ENCODE peak calls at places on chromosomes 13 and 19, in six cellular contexts. I is HCT116, J is K562, D is SK-N-SH, P is H1, O is HepG2. Q is an unnamed sample.

GRCh38 chr13:36418022-36418805 is 14.1 kb upstream of the CCNA1 start:
- DNase-seq in P (no peak), D (no peak), J (no peak), O (no peak), I (no peak), Q (no peak)

GRCh38 chr13:46119883-46120614 is 15.2 kb upstream of the CPB2 start:
- DNase-seq in I (peak), J (peak), P (no peak), O (no peak), D (no peak), Q (no peak)

GRCh38 chr19:5108866-5109265 is 140.0 kb downstream of the KDM4B start:
- DNase-seq in J (no peak), I (no peak), D (no peak), O (no peak), P (no peak), Q (no peak)

GRCh38 chr13:110337287-110337686 is 30.2 kb downstream of the COL4A2 start:
- DNase-seq in I (no peak), O (no peak), J (no peak), P (no peak), D (no peak), Q (no peak)

GRCh38 chr19:3184847-3185481 is 766 bp upstream of the NCLN start:
- DNase-seq in O (no peak), I (no peak), J (peak), D (peak), P (no peak), Q (no peak)

GRCh38 chr19:43372462-43372861 is 19.0 kb downstream of the CD177 start:
- DNase-seq in D (no peak), I (no peak), J (no peak), O (no peak), P (no peak), Q (no peak)

GRCh38 chr13:34671136-34671535 is 270.9 kb upstream of the NBEA start:
- DNase-seq in I (no peak), O (no peak), D (no peak), J (no peak), P (no peak), Q (no peak)

GRCh38 chr19:20558011-20558410 is 7.6 kb downstream of the ZNF737 start:
- DNase-seq in O (no peak), J (no peak), D (no peak), P (peak), I (no peak), Q (peak)

GRCh38 chr13:92074658-92075057 is 676.2 kb downstream of the GPC5 start:
- DNase-seq in I (no peak), D (peak), P (no peak), O (peak), J (no peak), Q (peak)

GRCh38 chr13:37769078-37769477 is 100.5 kb downstream of the TRPC4 start:
- DNase-seq in O (peak), P (no peak), J (no peak), D (no peak), I (no peak), Q (no peak)
- TF ChIP-seq JUND in O (no peak), P (no peak), J (no peak), D (no peak), I (no peak), Q (no peak)

GRCh38 chr13:40074338-40074737 is 418.9 kb downstream of the COG6 start:
- DNase-seq in I (no peak), P (no peak), J (no peak), D (no peak), O (no peak), Q (no peak)

GRCh38 chr13:40080676-40081075 is 425.2 kb downstream of the COG6 start:
- DNase-seq in D (no peak), J (no peak), P (no peak), O (no peak), I (no peak), Q (no peak)

GRCh38 chr13:40079721-40080120 is 424.3 kb downstream of the COG6 start:
- DNase-seq in D (no peak), P (no peak), O (no peak), I (no peak), J (no peak), Q (no peak)

GRCh38 chr13:40077396-40078027 is 422.1 kb downstream of the COG6 start:
- DNase-seq in D (no peak), I (no peak), O (no peak), J (no peak), P (no peak), Q (no peak)

DNA sequence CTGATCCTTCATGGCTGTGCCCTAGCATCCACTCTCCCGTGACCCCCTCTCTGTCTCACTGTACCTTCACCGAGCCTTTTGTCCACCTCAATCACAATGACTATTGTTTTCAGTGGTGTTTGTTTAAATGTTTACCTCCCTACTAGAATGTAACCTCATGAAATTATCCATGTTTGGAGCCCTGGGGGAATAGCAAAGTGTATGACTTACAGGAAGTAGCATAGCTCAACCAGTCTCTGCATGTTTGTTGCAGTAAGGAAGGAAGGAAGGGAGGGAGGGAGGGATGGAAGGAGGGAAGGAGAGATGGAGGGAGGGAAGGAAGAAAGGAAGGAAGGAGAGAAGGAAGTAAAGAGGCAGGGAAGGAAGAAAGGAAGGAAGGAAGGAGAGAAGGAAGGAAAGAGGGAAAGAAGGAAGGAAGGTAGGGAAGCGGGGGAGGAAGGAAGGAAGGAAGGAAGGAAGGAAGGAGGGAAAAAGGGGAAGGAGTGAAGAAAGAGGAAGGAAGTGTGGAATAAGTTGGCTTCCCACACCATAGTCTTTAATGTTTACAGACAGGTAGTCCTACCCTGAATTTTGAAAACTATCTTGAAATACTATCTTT is 421.4 kb downstream of the COG6 start:
- DNase-seq in I (no peak), D (no peak), P (no peak), O (no peak), J (no peak), Q (no peak)
- TF ChIP-seq JUND in I (no peak), D (no peak), P (no peak), O (no peak), J (no peak), Q (no peak)

DNA sequence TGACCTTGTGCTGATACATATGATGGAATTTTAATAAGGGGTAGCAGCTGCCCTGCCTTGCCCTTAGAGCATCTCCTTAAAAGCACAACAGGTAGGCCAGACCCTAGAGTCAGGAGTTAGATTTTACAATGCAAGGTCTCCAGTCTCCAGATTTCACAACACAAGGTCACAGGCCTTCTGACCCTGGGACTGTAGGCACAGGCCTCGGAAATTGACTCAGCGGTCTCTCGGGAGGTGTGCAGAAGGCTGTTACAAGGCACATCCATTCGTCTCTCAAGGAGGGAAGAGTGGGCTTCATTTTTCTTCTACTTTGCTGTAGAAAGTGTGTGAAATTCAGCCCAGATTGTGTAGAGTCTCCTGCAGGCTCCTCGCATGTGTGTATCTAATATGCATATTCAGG is 24.7 kb downstream of the UQCRFS1 start:
- DNase-seq in J (no peak), O (no peak), I (no peak), D (no peak), P (no peak), Q (no peak)
- TF ChIP-seq JUND in J (no peak), O (no peak), I (no peak), D (no peak), P (no peak), Q (no peak)

DNA sequence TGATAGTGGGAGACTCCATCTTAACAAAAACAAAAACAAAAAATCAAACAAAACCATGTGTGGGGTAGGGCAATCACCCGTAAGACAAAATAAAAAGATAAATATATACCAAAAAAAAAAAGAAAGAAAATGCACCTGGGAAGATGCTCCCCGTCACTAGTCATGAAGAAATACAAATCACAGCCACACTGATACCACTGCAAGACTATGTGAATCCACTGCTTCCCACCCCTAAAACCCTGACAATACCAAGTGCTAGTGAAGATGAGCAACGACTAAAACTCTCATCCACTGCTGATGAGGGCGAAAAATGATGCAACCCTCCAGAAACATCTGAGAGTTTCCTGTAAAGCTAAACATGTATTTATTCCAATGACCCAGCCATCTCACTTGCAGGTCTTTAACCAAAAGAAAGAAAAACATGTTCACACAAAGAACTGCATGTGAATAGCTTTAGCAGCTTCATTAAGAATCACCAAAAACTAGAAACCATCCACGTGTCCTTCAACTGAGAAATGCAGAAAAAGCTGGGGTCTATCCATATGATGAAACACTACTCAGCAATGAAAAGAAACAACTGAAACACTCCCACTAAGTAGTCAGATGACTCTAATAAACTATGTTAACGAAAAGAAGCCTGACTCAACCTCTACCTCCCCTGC is 31.7 kb downstream of the BRD4 start:
- DNase-seq in I (no peak), P (no peak), D (no peak), J (no peak), O (no peak), Q (no peak)
- TF ChIP-seq JUND in I (peak), P (no peak), D (no peak), J (peak), O (no peak), Q (no peak)